ENCODE peak calls at places on chromosomes 4 and X, in five cellular contexts. T is fibroblast of mammary gland, W is left ventricle myocardium inferior, C is AG04450, S is progenitor cell of endocrine pancreas. F is an unnamed sample.

GRCh38 chr4:181085584-181085983 is 1157.6 kb upstream of the TENM3 start:
- DNase-seq in T (no peak), W (no peak), C (no peak), S (no peak), F (no peak)

GRCh38 chrX:12439396-12439795 is 301.1 kb downstream of the FRMPD4 start:
- DNase-seq in T (no peak), W (no peak), C (no peak), S (no peak), F (no peak)

GRCh38 chr4:176123710-176124407 is 58.2 kb downstream of the WDR17 start:
- DNase-seq in T (peak), W (no peak), C (no peak), S (no peak), F (no peak)

GRCh38 chr4:16122225-16122624 is 38.4 kb upstream of the PROM1 start:
- DNase-seq in T (no peak), W (no peak), C (no peak), S (no peak), F (no peak)

GRCh38 chrX:150693782-150694574 is 782 bp downstream of the MTMR1 start:
- DNase-seq in T (peak), W (peak), C (no peak), S (peak), F (no peak)

GRCh38 chr4:1991596-1992434 is 17.0 kb downstream of the NELFA start:
- DNase-seq in T (no peak), W (no peak), C (no peak), S (no peak), F (no peak)

GRCh38 chr4:136768925-136769275 is 763.4 kb downstream of the PCDH18 start:
- DNase-seq in T (no peak), W (no peak), C (no peak), S (no peak), F (no peak)

GRCh38 chrX:71493111-71493613 is 39.7 kb upstream of the OGT start:
- DNase-seq in T (peak), W (no peak), C (no peak), S (no peak), F (no peak)

GRCh38 chrX:13464599-13465275 is 104.7 kb upstream of the EGFL6 start:
- DNase-seq in T (no peak), W (no peak), C (no peak), S (no peak), F (no peak)

GRCh38 chr4:141922224-141922623 is 285.8 kb downstream of the IL15 start:
- DNase-seq in T (peak), W (no peak), C (no peak), S (no peak), F (no peak)

GRCh38 chrX:72003811-72004750 is 93.4 kb downstream of the NHSL2 start:
- DNase-seq in T (peak), W (peak), C (no peak), S (no peak), F (no peak)

GRCh38 chr4:175092114-175092513 is 174.0 kb downstream of the ADAM29 start:
- DNase-seq in T (no peak), W (no peak), C (no peak), S (no peak), F (no peak)

GRCh38 chr4:15805583-15806517 is 27.7 kb downstream of the CD38 start:
- DNase-seq in T (peak), W (no peak), C (peak), S (no peak), F (peak)

GRCh38 chrX:1322393-1322792 is 14.2 kb upstream of the IL3RA start:
- DNase-seq in T (no peak), W (no peak), C (no peak), S (no peak), F (no peak)

GRCh38 chr4:185839770-185840169 is 27.8 kb upstream of the SORBS2 start:
- DNase-seq in T (no peak), W (no peak), C (no peak), S (no peak), F (no peak)

GRCh38 chrX:12791253-12792228 is at the start of gene PRPS2:
- DNase-seq in T (peak), W (peak), C (no peak), S (peak), F (peak)

GRCh38 chrX:19183777-19184485 is 61.7 kb upstream of the ADGRG2 start:
- DNase-seq in T (no peak), W (peak), C (no peak), S (no peak), F (no peak)

GRCh38 chr4:94561249-94562024 is 109.7 kb downstream of the PDLIM5 start:
- DNase-seq in T (peak), W (no peak), C (no peak), S (no peak), F (no peak)

GRCh38 chrX:30183554-30183953 is 31.8 kb upstream of the MAGEB2 start:
- DNase-seq in T (no peak), W (no peak), C (no peak), S (no peak), F (no peak)

GRCh38 chr4:114673306-114673705 is 74.7 kb downstream of the UGT8 start:
- DNase-seq in T (no peak), W (no peak), C (no peak), S (no peak), F (no peak)

GRCh38 chr4:77877167-77877566 is 14.5 kb downstream of the MRPL1 start:
- DNase-seq in T (no peak), W (no peak), C (no peak), S (no peak), F (no peak)

GRCh38 chrX:574355-574754 is 56.2 kb upstream of the SHOX start:
- DNase-seq in T (no peak), W (no peak), C (no peak), S (no peak), F (no peak)

GRCh38 chr4:179307297-179308136 is 1865.3 kb upstream of the AGA start:
- DNase-seq in T (peak), W (no peak), C (peak), S (peak), F (peak)

GRCh38 chrX:29237972-29238371 is 650.7 kb downstream of the IL1RAPL1 start:
- DNase-seq in T (no peak), W (no peak), C (no peak), S (no peak), F (no peak)

DNA sequence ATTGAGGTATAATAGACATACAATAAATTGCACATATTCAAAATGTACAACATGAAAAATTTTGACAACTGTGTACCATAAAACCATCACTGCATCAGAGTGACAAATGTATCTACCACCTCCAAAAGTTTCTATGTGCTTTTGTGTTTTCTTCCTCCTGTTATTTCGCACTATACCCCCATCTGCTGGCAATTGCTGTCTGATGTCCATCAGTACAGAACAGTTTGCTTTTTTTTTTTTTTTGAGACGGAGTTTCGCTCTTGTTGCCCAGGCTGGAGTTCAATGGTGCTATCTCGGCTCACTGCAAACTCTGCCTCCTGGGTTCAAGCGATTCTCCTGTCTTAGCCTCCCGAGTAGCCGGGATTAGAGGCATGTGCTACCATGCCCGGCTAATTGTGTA is 154.3 kb upstream of the GIMD1 start:
- DNase-seq in T (peak), W (no peak), C (no peak), S (no peak), F (no peak)
- TF ChIP-seq CTCF in T (peak), W (no peak), C (no peak), S (no peak), F (no peak)

GRCh38 chr4:143207555-143207954 is 22.8 kb downstream of the USP38 start:
- DNase-seq in T (peak), W (no peak), C (no peak), S (no peak), F (no peak)
- TF ChIP-seq CTCF in T (peak), W (peak), C (peak), S (peak), F (peak)

DNA sequence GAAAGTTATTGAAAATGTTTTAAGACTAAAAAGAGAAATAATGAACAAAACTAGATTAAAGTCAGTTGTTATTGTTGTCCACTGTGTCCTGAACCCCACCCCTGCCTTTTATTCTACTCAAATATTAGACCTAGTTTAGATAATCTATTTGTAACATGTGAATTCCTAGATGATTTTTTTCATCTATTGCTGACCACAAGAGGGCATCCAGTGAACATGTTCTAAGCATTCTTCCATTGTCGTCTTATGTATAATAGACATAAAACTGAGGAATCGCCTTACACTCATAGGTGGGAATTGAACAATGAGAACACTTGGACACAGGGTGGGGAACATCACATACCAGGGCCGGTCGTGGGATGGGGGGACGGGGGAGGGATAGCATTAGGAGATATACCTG is 36.4 kb upstream of the HPRT1 start:
- DNase-seq in T (peak), W (no peak), C (no peak), S (no peak), F (no peak)
- TF ChIP-seq CTCF in T (peak), W (peak), C (peak), S (peak), F (peak)

DNA sequence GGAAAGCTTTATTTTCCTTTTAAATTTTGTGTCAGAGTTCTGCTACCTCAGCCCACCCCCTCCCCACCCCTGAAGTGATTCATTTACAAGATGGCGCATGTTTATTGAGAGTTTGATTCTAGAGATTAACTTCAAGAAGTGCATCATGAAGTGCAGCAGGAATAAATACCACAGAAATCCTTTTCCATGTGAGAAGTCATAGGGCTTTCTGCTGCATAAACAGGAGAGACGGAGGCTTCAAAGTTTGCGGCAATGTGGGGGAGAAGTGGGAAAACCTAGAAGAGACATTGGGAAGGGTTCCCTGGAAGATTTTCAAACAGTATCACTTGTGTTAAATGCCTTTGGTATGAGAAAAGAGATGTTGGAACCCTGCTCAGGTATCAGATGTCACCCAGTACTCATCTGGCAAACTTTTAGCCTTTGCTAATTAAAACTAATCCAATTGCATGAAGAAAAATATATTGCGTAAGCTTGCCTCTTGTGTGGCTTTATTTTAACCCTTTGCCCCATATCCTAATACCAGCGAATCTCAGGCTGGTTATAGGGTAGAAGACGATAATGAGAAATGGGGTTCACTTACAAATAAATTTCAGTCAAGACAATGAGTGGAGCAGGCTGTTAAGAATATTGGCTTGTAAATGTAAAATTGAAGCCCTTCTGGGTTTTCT is 15.5 kb downstream of the NHS start:
- DNase-seq in T (no peak), W (no peak), C (peak), S (no peak), F (no peak)
- TF ChIP-seq CTCF in T (no peak), W (no peak), C (no peak), S (no peak), F (no peak)

GRCh38 chr4:188781655-188782054 is 642.4 kb downstream of the TRIML1 start:
- DNase-seq in T (peak), W (no peak), C (no peak), S (no peak), F (peak)
- TF ChIP-seq CTCF in T (peak), W (peak), C (peak), S (peak), F (peak)

DNA sequence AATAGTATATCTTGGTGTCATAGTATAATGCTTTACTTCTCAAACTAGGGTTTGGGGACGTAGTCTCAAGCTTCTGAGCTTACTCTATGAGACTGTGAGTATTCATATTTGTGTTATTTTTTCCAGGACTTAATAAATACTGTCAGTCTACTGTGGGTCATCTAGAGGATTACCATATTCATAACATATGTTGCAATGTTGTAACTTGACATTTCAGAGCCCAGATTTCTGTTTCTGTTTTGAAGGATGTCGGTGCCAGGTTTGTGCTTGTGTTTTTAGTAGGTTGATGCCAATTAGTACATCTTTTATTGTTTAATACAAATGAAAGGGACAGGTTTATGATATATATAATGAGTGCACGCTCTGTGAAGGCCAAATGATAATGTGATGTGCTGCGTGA is 69.6 kb downstream of the SPANXN4 start:
- DNase-seq in T (no peak), W (no peak), C (no peak), S (no peak), F (no peak)
- TF ChIP-seq CTCF in T (no peak), W (no peak), C (no peak), S (no peak), F (no peak)

DNA sequence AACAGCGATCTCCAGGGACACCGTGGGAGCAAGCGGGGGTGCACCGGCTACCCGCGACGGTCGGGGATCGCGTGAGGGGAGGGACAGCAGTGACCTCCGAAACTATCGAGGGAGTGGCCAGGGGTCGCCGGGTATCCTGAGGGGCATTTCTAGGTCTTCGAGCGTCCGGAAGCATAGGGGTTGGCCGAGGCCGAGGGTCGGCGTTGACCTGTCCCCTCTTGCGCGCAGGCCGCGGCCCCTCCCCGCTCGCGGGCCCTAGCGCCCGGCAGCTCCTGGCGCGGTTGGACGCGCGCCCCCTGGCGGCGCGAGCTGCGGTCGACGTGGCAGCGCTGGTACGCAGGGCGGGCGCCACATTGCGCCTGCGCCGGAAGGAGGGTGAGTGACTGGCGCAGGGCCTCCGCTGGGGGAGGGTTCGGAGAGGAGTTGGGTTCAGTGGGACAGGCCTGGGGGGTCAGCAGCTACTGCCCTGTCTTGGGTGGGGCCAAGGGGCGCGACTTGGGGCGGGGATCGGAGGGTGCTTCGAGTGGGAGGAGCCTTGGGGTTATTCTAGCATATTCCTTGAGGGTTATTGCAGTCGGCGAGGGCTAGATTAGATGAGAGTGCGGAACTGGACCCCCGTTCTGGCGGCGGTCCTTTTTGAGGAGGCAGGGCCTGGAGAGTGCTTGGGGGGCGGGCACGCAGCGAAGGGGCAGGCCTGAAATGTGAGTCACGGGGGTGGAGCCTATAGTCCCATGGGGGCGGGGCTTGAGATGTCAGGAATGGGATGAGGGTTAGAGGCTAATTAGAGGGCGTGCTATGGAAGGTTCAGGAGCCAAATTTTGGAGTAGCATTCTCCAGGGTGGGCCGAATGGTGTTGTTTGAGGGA is 1.2 kb downstream of the MAGIX start:
- DNase-seq in T (peak), W (peak), C (no peak), S (peak), F (peak)
- TF ChIP-seq CTCF in T (no peak), W (peak), C (peak), S (peak), F (peak)

GRCh38 chrX:110665636-110666035 is 130.0 kb downstream of the CHRDL1 start:
- DNase-seq in T (peak), W (peak), C (no peak), S (peak), F (peak)
- TF ChIP-seq CTCF in T (peak), W (peak), C (peak), S (peak), F (peak)

GRCh38 chr4:76087007-76087769 is 12.7 kb downstream of the ART3 start:
- DNase-seq in T (peak), W (peak), C (peak), S (peak), F (peak)
- TF ChIP-seq CTCF in T (peak), W (peak), C (peak), S (peak), F (peak)

DNA sequence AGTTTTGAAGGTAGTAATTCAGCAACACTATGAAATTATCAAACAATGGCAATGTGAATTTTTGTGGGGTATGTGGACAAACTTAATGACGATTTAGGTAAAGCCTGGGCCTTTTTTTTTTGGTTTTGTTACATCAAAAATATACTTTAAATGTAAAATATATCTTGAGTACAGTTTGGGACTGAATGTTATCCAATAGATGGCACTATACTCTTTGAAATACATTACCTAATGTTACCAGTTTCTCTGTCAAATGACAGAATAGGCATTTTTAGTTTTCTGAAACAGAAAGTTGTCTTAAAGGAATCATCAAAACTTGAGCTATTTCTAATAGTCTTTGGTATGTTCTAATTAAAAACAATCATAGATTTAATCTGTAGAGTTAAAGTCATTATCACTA is 1651.9 kb downstream of the C4orf33 start:
- DNase-seq in T (peak), W (no peak), C (no peak), S (no peak), F (no peak)
- TF ChIP-seq CTCF in T (peak), W (no peak), C (no peak), S (peak), F (peak)

F was measured in neural crest cell.